ENCODE peak calls at places on chromosomes 3 and 15, in nine cellular contexts. One of them, this sample, is unnamed.

GRCh38 chr15:70562906-70563305 is 200.5 kb downstream of the UACA start:
- DNase-seq in heart left ventricle: no peak
- DNase-seq in CD4-positive, alpha-beta T cell: no peak
- DNase-seq in psoas muscle: no peak
- DNase-seq in A549: no peak
- DNase-seq in small intestine: no peak
- DNase-seq in brain microvascular endothelial cell: no peak
- DNase-seq in uterus: no peak
- DNase-seq in hepatocyte: no peak
- DNase-seq in this sample: no peak

GRCh38 chr3:175163686-175164085 is 304.6 kb downstream of the NAALADL2 start:
- DNase-seq in brain microvascular endothelial cell: no peak
- DNase-seq in hepatocyte: no peak
- DNase-seq in CD4-positive, alpha-beta T cell: no peak
- DNase-seq in small intestine: no peak
- DNase-seq in A549: no peak
- DNase-seq in heart left ventricle: no peak
- DNase-seq in psoas muscle: no peak
- DNase-seq in uterus: no peak
- DNase-seq in this sample: no peak

GRCh38 chr3:184652465-184652864 is 59.4 kb downstream of the MAGEF1 start:
- DNase-seq in brain microvascular endothelial cell: no peak
- DNase-seq in A549: no peak
- DNase-seq in CD4-positive, alpha-beta T cell: no peak
- DNase-seq in psoas muscle: no peak
- DNase-seq in uterus: no peak
- DNase-seq in hepatocyte: no peak
- DNase-seq in heart left ventricle: no peak
- DNase-seq in small intestine: no peak
- DNase-seq in this sample: peak

GRCh38 chr3:86988235-86988634 is 2.7 kb downstream of the VGLL3 start:
- DNase-seq in small intestine: no peak
- DNase-seq in A549: no peak
- DNase-seq in CD4-positive, alpha-beta T cell: no peak
- DNase-seq in uterus: no peak
- DNase-seq in heart left ventricle: no peak
- DNase-seq in hepatocyte: no peak
- DNase-seq in brain microvascular endothelial cell: peak
- DNase-seq in psoas muscle: no peak
- DNase-seq in this sample: no peak

GRCh38 chr15:64464271-64465005 is 4.1 kb downstream of the ZNF609 start:
- DNase-seq in psoas muscle: no peak
- DNase-seq in small intestine: peak
- DNase-seq in heart left ventricle: no peak
- DNase-seq in CD4-positive, alpha-beta T cell: no peak
- DNase-seq in uterus: peak
- DNase-seq in brain microvascular endothelial cell: no peak
- DNase-seq in hepatocyte: no peak
- DNase-seq in A549: no peak
- DNase-seq in this sample: no peak

GRCh38 chr3:61666615-61667320 is 105.4 kb downstream of the PTPRG start:
- DNase-seq in hepatocyte: no peak
- DNase-seq in brain microvascular endothelial cell: no peak
- DNase-seq in heart left ventricle: no peak
- DNase-seq in small intestine: no peak
- DNase-seq in uterus: no peak
- DNase-seq in psoas muscle: no peak
- DNase-seq in CD4-positive, alpha-beta T cell: no peak
- DNase-seq in A549: no peak
- DNase-seq in this sample: no peak

GRCh38 chr3:23221136-23221535 is 18.0 kb downstream of the UBE2E2 start:
- DNase-seq in hepatocyte: no peak
- DNase-seq in psoas muscle: no peak
- DNase-seq in CD4-positive, alpha-beta T cell: no peak
- DNase-seq in brain microvascular endothelial cell: no peak
- DNase-seq in small intestine: no peak
- DNase-seq in uterus: no peak
- DNase-seq in heart left ventricle: no peak
- DNase-seq in A549: no peak
- DNase-seq in this sample: no peak

GRCh38 chr3:170905862-170906261 is 2.6 kb downstream of the EIF5A2 start:
- DNase-seq in CD4-positive, alpha-beta T cell: no peak
- DNase-seq in A549: no peak
- DNase-seq in brain microvascular endothelial cell: no peak
- DNase-seq in uterus: no peak
- DNase-seq in psoas muscle: no peak
- DNase-seq in small intestine: no peak
- DNase-seq in hepatocyte: no peak
- DNase-seq in heart left ventricle: no peak
- DNase-seq in this sample: no peak

GRCh38 chr3:141432904-141433303 is 53.9 kb upstream of the RASA2 start:
- DNase-seq in psoas muscle: no peak
- DNase-seq in hepatocyte: no peak
- DNase-seq in A549: no peak
- DNase-seq in heart left ventricle: no peak
- DNase-seq in uterus: no peak
- DNase-seq in brain microvascular endothelial cell: no peak
- DNase-seq in CD4-positive, alpha-beta T cell: no peak
- DNase-seq in small intestine: no peak
- DNase-seq in this sample: no peak

GRCh38 chr3:141439589-141439988 is 47.2 kb upstream of the RASA2 start:
- DNase-seq in uterus: no peak
- DNase-seq in brain microvascular endothelial cell: no peak
- DNase-seq in heart left ventricle: no peak
- DNase-seq in small intestine: no peak
- DNase-seq in hepatocyte: no peak
- DNase-seq in CD4-positive, alpha-beta T cell: no peak
- DNase-seq in A549: no peak
- DNase-seq in psoas muscle: no peak
- DNase-seq in this sample: no peak

GRCh38 chr3:141431411-141432378 is 55.1 kb upstream of the RASA2 start:
- DNase-seq in heart left ventricle: no peak
- DNase-seq in psoas muscle: no peak
- DNase-seq in CD4-positive, alpha-beta T cell: no peak
- DNase-seq in hepatocyte: peak
- DNase-seq in A549: no peak
- DNase-seq in small intestine: no peak
- DNase-seq in uterus: peak
- DNase-seq in brain microvascular endothelial cell: no peak
- DNase-seq in this sample: no peak

GRCh38 chr3:141434255-141434654 is 52.6 kb upstream of the RASA2 start:
- DNase-seq in hepatocyte: no peak
- DNase-seq in heart left ventricle: no peak
- DNase-seq in uterus: no peak
- DNase-seq in small intestine: no peak
- DNase-seq in psoas muscle: no peak
- DNase-seq in CD4-positive, alpha-beta T cell: no peak
- DNase-seq in brain microvascular endothelial cell: no peak
- DNase-seq in A549: no peak
- DNase-seq in this sample: no peak

DNA sequence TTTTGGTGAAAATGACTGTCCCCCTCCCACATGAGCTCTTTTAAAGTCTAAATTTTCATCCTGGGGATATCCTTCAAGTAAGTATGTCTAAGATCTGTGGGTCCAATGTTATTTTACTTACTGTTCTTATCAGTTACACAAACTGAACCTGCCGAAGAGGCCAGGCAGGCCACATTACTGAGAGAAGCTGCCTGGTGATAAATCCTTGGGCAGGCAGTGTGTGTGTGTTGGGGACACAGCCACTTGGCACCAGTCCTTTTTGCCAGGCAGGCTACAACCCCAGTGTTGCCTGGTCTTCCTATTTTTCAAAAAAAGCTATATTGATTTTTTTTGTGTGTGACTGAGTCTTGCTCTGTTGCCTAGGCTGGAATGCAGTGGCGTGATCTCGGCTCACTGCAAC is 50.6 kb upstream of the RASA2 start:
- DNase-seq in hepatocyte: no peak
- DNase-seq in heart left ventricle: no peak
- DNase-seq in brain microvascular endothelial cell: no peak
- DNase-seq in psoas muscle: no peak
- DNase-seq in uterus: no peak
- DNase-seq in CD4-positive, alpha-beta T cell: no peak
- DNase-seq in small intestine: no peak
- DNase-seq in A549: no peak
- DNase-seq in this sample: no peak
- H3K27ac ChIP-seq in hepatocyte: peak
- H3K27ac ChIP-seq in heart left ventricle: peak
- H3K27ac ChIP-seq in brain microvascular endothelial cell: no peak
- H3K27ac ChIP-seq in psoas muscle: peak
- H3K27ac ChIP-seq in uterus: peak
- H3K27ac ChIP-seq in CD4-positive, alpha-beta T cell: no peak
- H3K27ac ChIP-seq in small intestine: no peak
- H3K27ac ChIP-seq in A549: peak
- H3K27ac ChIP-seq in this sample: no peak

GRCh38 chr3:48431224-48432029 is 1.5 kb upstream of the PLXNB1 start:
- DNase-seq in heart left ventricle: no peak
- DNase-seq in psoas muscle: no peak
- DNase-seq in hepatocyte: no peak
- DNase-seq in small intestine: no peak
- DNase-seq in CD4-positive, alpha-beta T cell: no peak
- DNase-seq in uterus: no peak
- DNase-seq in brain microvascular endothelial cell: no peak
- DNase-seq in A549: no peak
- DNase-seq in this sample: no peak
- H3K27ac ChIP-seq in heart left ventricle: no peak
- H3K27ac ChIP-seq in psoas muscle: no peak
- H3K27ac ChIP-seq in hepatocyte: peak
- H3K27ac ChIP-seq in small intestine: peak
- H3K27ac ChIP-seq in CD4-positive, alpha-beta T cell: no peak
- H3K27ac ChIP-seq in uterus: peak
- H3K27ac ChIP-seq in brain microvascular endothelial cell: no peak
- H3K27ac ChIP-seq in A549: peak
- H3K27ac ChIP-seq in this sample: peak

GRCh38 chr15:92647467-92648163 is 8.0 kb downstream of the FAM174B start:
- DNase-seq in CD4-positive, alpha-beta T cell: no peak
- DNase-seq in A549: no peak
- DNase-seq in brain microvascular endothelial cell: no peak
- DNase-seq in small intestine: no peak
- DNase-seq in uterus: no peak
- DNase-seq in heart left ventricle: no peak
- DNase-seq in hepatocyte: no peak
- DNase-seq in psoas muscle: no peak
- DNase-seq in this sample: no peak

GRCh38 chr15:92645731-92646130 is 9.8 kb downstream of the FAM174B start:
- DNase-seq in psoas muscle: no peak
- DNase-seq in heart left ventricle: no peak
- DNase-seq in brain microvascular endothelial cell: no peak
- DNase-seq in A549: no peak
- DNase-seq in uterus: no peak
- DNase-seq in hepatocyte: no peak
- DNase-seq in CD4-positive, alpha-beta T cell: no peak
- DNase-seq in small intestine: no peak
- DNase-seq in this sample: no peak

GRCh38 chr15:92646216-92646615 is 9.4 kb downstream of the FAM174B start:
- DNase-seq in A549: no peak
- DNase-seq in hepatocyte: no peak
- DNase-seq in uterus: no peak
- DNase-seq in small intestine: no peak
- DNase-seq in CD4-positive, alpha-beta T cell: no peak
- DNase-seq in psoas muscle: no peak
- DNase-seq in brain microvascular endothelial cell: no peak
- DNase-seq in heart left ventricle: no peak
- DNase-seq in this sample: no peak

GRCh38 chr15:92650256-92650655 is 5.3 kb downstream of the FAM174B start:
- DNase-seq in heart left ventricle: no peak
- DNase-seq in small intestine: no peak
- DNase-seq in uterus: peak
- DNase-seq in CD4-positive, alpha-beta T cell: no peak
- DNase-seq in hepatocyte: peak
- DNase-seq in psoas muscle: no peak
- DNase-seq in A549: no peak
- DNase-seq in brain microvascular endothelial cell: peak
- DNase-seq in this sample: no peak

GRCh38 chr15:92648190-92648875 is 7.2 kb downstream of the FAM174B start:
- DNase-seq in hepatocyte: no peak
- DNase-seq in uterus: no peak
- DNase-seq in psoas muscle: no peak
- DNase-seq in small intestine: peak
- DNase-seq in CD4-positive, alpha-beta T cell: no peak
- DNase-seq in A549: no peak
- DNase-seq in heart left ventricle: no peak
- DNase-seq in brain microvascular endothelial cell: no peak
- DNase-seq in this sample: no peak
- H3K27ac ChIP-seq in hepatocyte: peak
- H3K27ac ChIP-seq in uterus: no peak
- H3K27ac ChIP-seq in psoas muscle: no peak
- H3K27ac ChIP-seq in small intestine: no peak
- H3K27ac ChIP-seq in CD4-positive, alpha-beta T cell: no peak
- H3K27ac ChIP-seq in A549: no peak
- H3K27ac ChIP-seq in heart left ventricle: no peak
- H3K27ac ChIP-seq in brain microvascular endothelial cell: no peak
- H3K27ac ChIP-seq in this sample: no peak

DNA sequence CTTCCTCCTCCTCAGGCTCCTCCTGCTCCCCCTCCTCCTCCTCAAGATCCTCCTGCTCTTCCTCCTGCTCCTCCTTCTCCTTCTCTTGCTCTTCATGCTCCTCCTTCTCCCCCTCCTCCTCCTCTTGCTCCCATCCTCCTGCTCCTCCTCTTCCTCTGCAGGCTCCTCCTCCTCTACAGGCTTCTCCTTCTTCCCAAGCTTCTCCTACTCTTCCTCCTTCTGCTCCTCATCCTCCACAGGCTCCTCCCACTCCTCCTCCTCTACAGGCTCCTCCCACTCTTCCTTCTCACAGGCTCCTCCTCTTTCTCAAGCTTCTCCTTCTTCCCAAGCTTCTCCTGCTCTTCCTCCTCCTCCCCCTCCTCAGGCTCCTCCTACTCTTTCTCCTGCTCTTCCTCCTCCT is 47.7 kb downstream of the WNT7A start:
- DNase-seq in small intestine: no peak
- DNase-seq in hepatocyte: no peak
- DNase-seq in brain microvascular endothelial cell: no peak
- DNase-seq in psoas muscle: no peak
- DNase-seq in uterus: no peak
- DNase-seq in heart left ventricle: no peak
- DNase-seq in A549: no peak
- DNase-seq in CD4-positive, alpha-beta T cell: no peak
- DNase-seq in this sample: no peak
- H3K27ac ChIP-seq in small intestine: no peak
- H3K27ac ChIP-seq in hepatocyte: no peak
- H3K27ac ChIP-seq in brain microvascular endothelial cell: no peak
- H3K27ac ChIP-seq in psoas muscle: no peak
- H3K27ac ChIP-seq in uterus: no peak
- H3K27ac ChIP-seq in heart left ventricle: no peak
- H3K27ac ChIP-seq in A549: no peak
- H3K27ac ChIP-seq in CD4-positive, alpha-beta T cell: no peak
- H3K27ac ChIP-seq in this sample: no peak

DNA sequence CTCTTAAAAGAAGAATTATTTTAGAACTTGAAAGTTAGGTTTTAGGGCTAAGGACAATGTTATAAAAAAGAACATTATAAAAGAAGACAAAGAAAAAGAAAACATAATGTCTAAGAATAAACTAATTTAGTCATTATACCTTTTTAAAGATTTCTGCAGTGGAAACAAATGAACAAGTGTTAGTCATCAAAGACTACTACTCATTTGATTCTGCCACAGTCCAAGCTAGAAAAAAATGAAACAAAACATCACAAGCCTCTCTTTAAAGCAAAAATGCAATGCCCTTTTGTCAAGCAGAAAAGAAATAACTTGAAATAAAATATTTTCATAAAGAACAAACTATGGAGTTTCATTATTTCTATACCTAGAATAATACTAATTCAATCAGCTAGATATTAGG is 102.0 kb downstream of the TBC1D5 start:
- DNase-seq in uterus: no peak
- DNase-seq in brain microvascular endothelial cell: no peak
- DNase-seq in A549: no peak
- DNase-seq in small intestine: no peak
- DNase-seq in hepatocyte: no peak
- DNase-seq in heart left ventricle: no peak
- DNase-seq in CD4-positive, alpha-beta T cell: no peak
- DNase-seq in psoas muscle: no peak
- DNase-seq in this sample: no peak
- H3K27ac ChIP-seq in uterus: no peak
- H3K27ac ChIP-seq in brain microvascular endothelial cell: no peak
- H3K27ac ChIP-seq in A549: peak
- H3K27ac ChIP-seq in small intestine: no peak
- H3K27ac ChIP-seq in hepatocyte: no peak
- H3K27ac ChIP-seq in heart left ventricle: no peak
- H3K27ac ChIP-seq in CD4-positive, alpha-beta T cell: no peak
- H3K27ac ChIP-seq in psoas muscle: no peak
- H3K27ac ChIP-seq in this sample: peak

This sample was measured in epithelial cell of prostate.